ENCODE peak calls at places on chromosomes 6 and 20, in four cellular contexts. B is tibial nerve, H is neural crest cell, V is fibroblast of lung. Q is an unnamed sample.

GRCh38 chr20:62031462-62032092 is 34.1 kb downstream of the TAF4 start:
- DNase-seq in V (no peak), B (no peak), H (no peak), Q (no peak)

GRCh38 chr6:39225946-39226437 is 3.3 kb downstream of the KCNK5 start:
- DNase-seq in H (no peak), B (no peak), V (no peak), Q (no peak)

GRCh38 chr20:48489046-48489463 is 338.7 kb downstream of the PREX1 start:
- DNase-seq in V (no peak), B (no peak), H (no peak), Q (no peak)

GRCh38 chr6:104638841-104639290 is 220.9 kb downstream of the HACE1 start:
- DNase-seq in B (peak; percentile 28), V (no peak), H (no peak), Q (no peak)

GRCh38 chr20:10075606-10076005 is 40.8 kb downstream of the ANKEF1 start:
- DNase-seq in H (no peak), V (no peak), B (no peak), Q (no peak)

GRCh38 chr6:110950443-110950842 is 8.1 kb upstream of the GTF3C6 start:
- DNase-seq in H (no peak), B (no peak), V (no peak), Q (no peak)

GRCh38 chr6:3390698-3391097 is 66.2 kb downstream of the SLC22A23 start:
- DNase-seq in B (peak; percentile 95), H (no peak), V (peak; percentile 98), Q (no peak)

GRCh38 chr6:32852844-32853540 is 512 bp downstream of the TAP1 start:
- DNase-seq in V (peak; percentile 36), B (peak; percentile 38), H (no peak), Q (no peak)

GRCh38 chr6:147961473-147962141 is 381.0 kb upstream of the SASH1 start:
- DNase-seq in B (no peak), H (no peak), V (no peak), Q (no peak)

GRCh38 chr6:69771158-69771906 is 25.5 kb downstream of the LMBRD1 start:
- DNase-seq in V (no peak), H (no peak), B (no peak), Q (no peak)

GRCh38 chr6:71181565-71181964 is 107.0 kb upstream of the OGFRL1 start:
- DNase-seq in H (no peak), B (no peak), V (peak; percentile 95), Q (no peak)

GRCh38 chr6:41408576-41408975 is 73.2 kb downstream of the NCR2 start:
- DNase-seq in H (no peak), V (no peak), B (no peak), Q (no peak)
- TF ChIP-seq CTCF in H (no peak), V (no peak), B (no peak), Q (no peak)

DNA sequence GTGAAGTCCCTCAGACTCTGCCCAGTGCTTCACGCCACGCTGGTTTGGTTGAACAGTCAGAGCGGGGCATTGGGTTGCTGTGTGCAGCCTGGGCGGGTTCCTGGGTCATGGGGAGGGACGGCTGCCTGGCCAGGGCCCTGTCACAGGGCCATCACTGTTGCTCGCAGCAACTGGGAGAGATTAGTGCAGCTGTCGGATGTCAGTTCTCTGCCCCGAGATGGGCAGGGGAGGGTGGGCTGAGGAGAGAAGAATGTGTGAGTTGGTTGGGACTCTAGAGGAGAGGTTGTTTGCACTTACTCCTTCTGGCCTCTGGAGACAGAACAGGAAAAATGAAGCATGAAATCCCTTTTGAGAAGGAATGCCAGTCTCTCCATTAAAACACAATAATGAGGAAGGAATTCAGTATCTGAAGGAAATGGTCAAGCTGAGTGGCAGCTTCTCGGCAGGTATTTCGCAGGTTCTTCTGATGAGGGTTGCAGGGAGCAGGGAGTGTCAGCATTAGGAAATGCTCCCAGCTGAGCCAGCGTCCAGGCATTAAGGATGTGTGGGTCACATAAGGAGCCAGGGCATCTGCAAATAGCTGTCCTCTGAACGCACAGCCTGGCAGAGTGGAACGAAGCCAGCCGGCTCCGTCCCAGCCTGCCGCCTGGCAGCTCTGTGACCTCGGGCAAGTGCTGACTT is 95.9 kb downstream of the SSR1 start:
- DNase-seq in B (no peak), V (peak; percentile 3), H (no peak), Q (no peak)
- TF ChIP-seq CTCF in B (no peak), V (no peak), H (peak; percentile 26), Q (no peak)

GRCh38 chr6:16712250-16712930 is 48.9 kb downstream of the ATXN1 start:
- DNase-seq in H (no peak), V (no peak), B (no peak), Q (no peak)

GRCh38 chr6:16711551-16712249 is 49.6 kb downstream of the ATXN1 start:
- DNase-seq in V (no peak), H (no peak), B (no peak), Q (no peak)

GRCh38 chr6:16716450-16716858 is 44.8 kb downstream of the ATXN1 start:
- DNase-seq in V (no peak), H (no peak), B (no peak), Q (no peak)

GRCh38 chr6:16713597-16713996 is 47.7 kb downstream of the ATXN1 start:
- DNase-seq in B (no peak), H (no peak), V (peak; percentile 46), Q (no peak)

DNA sequence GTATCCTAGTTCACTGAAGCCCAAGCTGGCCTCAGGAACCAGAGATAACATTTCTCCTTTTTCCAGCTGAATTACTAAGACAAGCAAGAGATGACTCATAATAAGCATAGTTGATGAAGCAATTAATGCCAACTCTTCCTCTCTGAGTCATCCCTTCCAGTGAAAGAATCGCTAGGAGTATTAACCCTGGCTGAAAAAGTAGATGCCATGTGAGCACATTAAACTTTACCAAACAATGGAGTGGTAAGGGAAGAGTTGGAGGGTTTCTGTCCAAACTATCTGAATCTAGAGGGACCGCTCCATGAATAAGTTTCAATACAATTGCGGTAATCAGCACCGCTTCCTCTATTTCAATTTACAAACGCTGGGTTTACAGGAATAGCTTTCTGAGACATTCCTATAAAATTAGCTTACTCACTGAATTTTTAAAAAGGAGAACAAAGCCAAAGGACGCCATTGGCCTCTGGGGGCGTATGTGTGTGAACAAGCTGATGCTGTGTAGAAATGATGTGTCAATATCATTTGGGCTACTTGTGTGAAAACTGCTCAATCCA is 48.3 kb downstream of the ATXN1 start:
- DNase-seq in B (peak; percentile 48), V (peak; percentile 94), H (no peak), Q (no peak)
- TF ChIP-seq CTCF in B (peak; percentile 24), V (peak; percentile 17), H (no peak), Q (no peak)

GRCh38 chr6:18491303-18492090 is 104.3 kb downstream of the RNF144B start:
- DNase-seq in V (peak; percentile 76), H (no peak), B (no peak), Q (no peak)
- TF ChIP-seq CTCF in V (no peak), H (no peak), B (no peak), Q (no peak)

DNA sequence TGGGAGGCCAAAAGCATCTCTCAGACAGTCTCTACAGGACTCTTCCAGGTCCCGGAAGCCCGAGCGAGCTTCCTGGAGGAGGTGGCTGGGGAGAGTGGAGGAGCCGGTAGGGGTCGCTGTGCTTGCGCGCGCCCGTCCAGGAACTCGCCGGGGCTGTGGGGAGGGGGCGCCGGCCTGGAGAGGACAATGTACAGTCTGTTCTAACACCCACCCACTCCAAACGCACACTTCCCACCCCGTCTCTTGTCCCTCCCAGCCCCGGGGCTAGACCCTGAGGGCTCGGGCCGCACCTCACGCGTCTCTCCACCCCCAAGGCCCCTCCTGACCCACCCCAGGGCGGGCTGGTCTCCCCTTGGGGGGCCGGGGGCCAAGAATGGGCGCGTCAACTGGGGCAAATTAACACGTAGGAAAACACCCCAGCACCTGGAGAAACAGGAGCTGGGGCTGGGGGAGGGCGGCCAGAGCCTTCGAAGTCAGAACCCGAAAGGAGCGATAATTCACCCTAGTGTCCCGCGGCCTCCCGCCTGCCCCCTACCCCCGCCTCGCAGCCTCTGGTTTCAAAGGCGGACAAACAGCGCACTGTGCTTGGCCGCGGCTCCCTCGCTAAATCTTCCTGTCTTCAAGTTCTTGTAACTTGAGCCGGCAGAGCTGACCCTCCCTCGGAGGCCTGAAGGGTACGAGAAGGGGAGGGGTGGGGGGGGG is 103.2 kb upstream of the FOXP4 start:
- DNase-seq in V (peak; percentile 73), B (peak; percentile 48), H (peak; percentile 87), Q (no peak)
- TF ChIP-seq CTCF in V (no peak), B (peak; percentile 23), H (peak; percentile 86), Q (no peak)

DNA sequence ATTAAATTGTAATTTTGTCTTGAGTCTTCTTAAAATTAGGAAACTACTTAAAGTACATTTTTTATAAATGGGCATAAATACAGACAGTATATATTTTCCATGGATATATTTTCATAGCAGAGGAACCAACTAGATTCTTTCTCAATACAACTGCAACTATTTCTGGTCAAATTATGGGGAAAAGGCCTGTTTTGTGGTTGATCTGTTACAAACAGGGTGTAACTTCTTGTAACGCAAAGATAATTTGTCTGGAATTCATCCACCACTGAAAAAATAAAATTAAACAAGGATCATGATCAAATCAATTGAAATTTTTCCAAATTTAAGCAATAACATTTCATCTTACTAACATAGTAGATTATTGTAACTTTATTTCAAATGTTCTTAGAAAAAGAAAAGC is 67.2 kb upstream of the RNF146 start:
- DNase-seq in B (no peak), V (no peak), H (no peak), Q (no peak)
- TF ChIP-seq CTCF in B (no peak), V (no peak), H (no peak), Q (no peak)

Q was measured in omental fat pad.